ENCODE peak calls at places on chromosomes 16 and 17, in five cellular contexts. Y, O, H, L and C are unnamed samples.

GRCh38 chr17:61238455-61238933 is 161.1 kb upstream of the TBX2 start:
- DNase-seq in L (peak), O (no peak), Y (no peak), H (no peak), C (no peak)

GRCh38 chr17:37741334-37742113 is 3.3 kb downstream of the HNF1B start:
- DNase-seq in Y (no peak), O (no peak), H (peak), L (no peak), C (no peak)

GRCh38 chr16:12228607-12229499 is 252.3 kb downstream of the SNX29 start:
- DNase-seq in Y (no peak), L (peak), O (no peak), H (peak), C (no peak)

GRCh38 chr16:31712064-31712540 is 161.5 kb upstream of the ZNF267 start:
- DNase-seq in Y (no peak), L (no peak), O (no peak), H (no peak), C (no peak)

GRCh38 chr17:73667184-73667959 is 23.1 kb upstream of the SDK2 start:
- DNase-seq in Y (no peak), O (no peak), H (no peak), L (peak), C (no peak)

GRCh38 chr17:80882926-80883685 is 108.5 kb upstream of the CHMP6 start:
- DNase-seq in L (no peak), Y (no peak), O (no peak), H (no peak), C (no peak)

GRCh38 chr17:70134042-70134441 is 35.3 kb upstream of the KCNJ2 start:
- DNase-seq in L (no peak), O (no peak), H (no peak), Y (no peak), C (no peak)

GRCh38 chr16:66298006-66298405 is 68.5 kb upstream of the CDH5 start:
- DNase-seq in O (no peak), Y (no peak), H (no peak), L (no peak), C (no peak)

GRCh38 chr17:75499313-75500022 is 15.9 kb downstream of the CASKIN2 start:
- DNase-seq in L (peak), H (no peak), Y (no peak), O (no peak), C (no peak)

GRCh38 chr17:64216385-64217248 is 46.4 kb downstream of the TEX2 start:
- DNase-seq in H (peak), L (peak), Y (peak), O (no peak), C (no peak)

GRCh38 chr16:88809676-88810165 is 2.0 kb downstream of the APRT start:
- DNase-seq in O (no peak), L (no peak), H (no peak), Y (no peak), C (no peak)

GRCh38 chr16:69840975-69841374 is 78.8 kb downstream of the WWP2 start:
- DNase-seq in H (peak), O (no peak), Y (peak), L (no peak), C (no peak)

GRCh38 chr17:81253358-81254131 is 14.4 kb downstream of the NDUFAF8 start:
- DNase-seq in L (peak), O (no peak), Y (peak), H (peak), C (no peak)

GRCh38 chr16:27345201-27345600 is 31.4 kb downstream of the IL4R start:
- DNase-seq in O (no peak), H (no peak), Y (no peak), L (no peak), C (no peak)

GRCh38 chr17:78828470-78829185 is 12.0 kb downstream of the USP36 start:
- DNase-seq in O (no peak), L (peak), Y (no peak), H (peak), C (no peak)

GRCh38 chr17:44197107-44197506 is 2.6 kb downstream of the ATXN7L3 start:
- DNase-seq in Y (no peak), O (peak), H (no peak), L (no peak), C (no peak)

GRCh38 chr17:76232342-76232741 is 8.0 kb downstream of the RNF157 start:
- DNase-seq in H (no peak), Y (no peak), O (no peak), L (no peak), C (no peak)

GRCh38 chr16:66846266-66846665 is 2.1 kb downstream of the CA7 start:
- DNase-seq in O (no peak), L (no peak), Y (no peak), H (no peak), C (no peak)

GRCh38 chr16:58615280-58615679 is 14.3 kb downstream of the CNOT1 start:
- DNase-seq in L (no peak), Y (no peak), H (no peak), O (no peak), C (no peak)

GRCh38 chr17:58370716-58371115 is 18.7 kb upstream of the SUPT4H1 start:
- DNase-seq in Y (no peak), H (no peak), O (no peak), L (no peak), C (no peak)

GRCh38 chr16:69404275-69404805 is 18.5 kb upstream of the TERF2 start:
- DNase-seq in Y (peak), O (no peak), H (peak), L (no peak), C (no peak)

GRCh38 chr17:74334393-74335039 is 8.5 kb downstream of the KIF19 start:
- DNase-seq in H (no peak), Y (no peak), L (no peak), O (no peak), C (no peak)

GRCh38 chr17:74386397-74386796 is 19.1 kb downstream of the GPR142 start:
- DNase-seq in H (no peak), Y (no peak), L (no peak), O (no peak), C (no peak)

GRCh38 chr17:80877095-80877828 is 114.4 kb upstream of the CHMP6 start:
- DNase-seq in O (peak), L (no peak), H (no peak), Y (no peak), C (no peak)

GRCh38 chr16:31404353-31405064 is 11.4 kb downstream of the ITGAD start:
- DNase-seq in L (no peak), Y (no peak), H (no peak), O (no peak), C (no peak)

GRCh38 chr16:49921791-49922456 is 66.0 kb upstream of the ZNF423 start:
- DNase-seq in O (no peak), H (peak), L (peak), Y (peak), C (no peak)

GRCh38 chr16:31016018-31016417 is 5.6 kb upstream of the STX1B start:
- DNase-seq in Y (no peak), O (no peak), H (no peak), L (peak), C (no peak)

GRCh38 chr16:5428932-5429331 is 331.3 kb upstream of the EEF2KMT start:
- DNase-seq in O (no peak), Y (no peak), H (no peak), L (no peak), C (no peak)

GRCh38 chr16:67150833-67151396 is at the start of gene B3GNT9:
- DNase-seq in O (peak), H (peak), Y (peak), L (peak), C (peak)

GRCh38 chr16:50474138-50474537 is 74.1 kb upstream of the NKD1 start:
- DNase-seq in Y (no peak), H (no peak), O (peak), L (no peak), C (no peak)

GRCh38 chr17:44820631-44821196 is 9.4 kb downstream of the GJC1 start:
- DNase-seq in H (peak), O (no peak), Y (no peak), L (no peak), C (no peak)

GRCh38 chr16:17359778-17360177 is 111.0 kb downstream of the XYLT1 start:
- DNase-seq in L (peak), H (no peak), O (no peak), Y (no peak), C (peak)

GRCh38 chr17:55843785-55844184 is 92.9 kb downstream of the PCTP start:
- DNase-seq in H (no peak), L (no peak), Y (no peak), O (no peak), C (no peak)

GRCh38 chr17:27778193-27778592 is 22.1 kb downstream of the NOS2 start:
- DNase-seq in O (no peak), H (no peak), Y (no peak), L (no peak), C (no peak)

GRCh38 chr16:49342336-49343265 is 31.0 kb upstream of the C16orf78 start:
- DNase-seq in O (no peak), L (no peak), Y (no peak), H (no peak), C (peak)

GRCh38 chr16:10613771-10614485 is 33.5 kb upstream of the EMP2 start:
- DNase-seq in O (no peak), H (no peak), Y (no peak), L (no peak), C (no peak)

GRCh38 chr16:54657058-54657708 is 273.5 kb upstream of the IRX5 start:
- DNase-seq in L (no peak), Y (peak), O (no peak), H (no peak), C (peak)

GRCh38 chr17:77282524-77283515 is 142.1 kb downstream of the SEC14L1 start:
- DNase-seq in L (peak), O (no peak), Y (peak), H (no peak), C (peak)

GRCh38 chr17:8829036-8829941 is 30.1 kb upstream of the MFSD6L start:
- DNase-seq in Y (no peak), H (no peak), L (no peak), O (no peak), C (no peak)

GRCh38 chr17:5035356-5035755 is at the start of gene SLC52A1:
- DNase-seq in H (no peak), Y (no peak), L (peak), O (no peak), C (peak)

GRCh38 chr16:21950782-21951521 is 2.2 kb upstream of the UQCRC2 start:
- DNase-seq in L (peak), O (no peak), H (peak), Y (no peak), C (no peak)
- TF ChIP-seq POLR2AphosphoS5 in L (no peak), O (no peak), H (no peak), Y (no peak), C (no peak)

GRCh38 chr17:21293846-21294240 is 9.3 kb downstream of the MAP2K3 start:
- DNase-seq in H (no peak), L (peak), O (no peak), Y (no peak), C (no peak)

GRCh38 chr17:21291357-21291756 is 6.8 kb downstream of the MAP2K3 start:
- DNase-seq in H (no peak), Y (no peak), L (no peak), O (no peak), C (no peak)

GRCh38 chr17:21292867-21293845 is 8.6 kb downstream of the MAP2K3 start:
- DNase-seq in L (peak), O (no peak), Y (no peak), H (no peak), C (no peak)

GRCh38 chr17:21289902-21290571 is 5.5 kb downstream of the MAP2K3 start:
- DNase-seq in H (no peak), O (no peak), Y (no peak), L (peak), C (no peak)

DNA sequence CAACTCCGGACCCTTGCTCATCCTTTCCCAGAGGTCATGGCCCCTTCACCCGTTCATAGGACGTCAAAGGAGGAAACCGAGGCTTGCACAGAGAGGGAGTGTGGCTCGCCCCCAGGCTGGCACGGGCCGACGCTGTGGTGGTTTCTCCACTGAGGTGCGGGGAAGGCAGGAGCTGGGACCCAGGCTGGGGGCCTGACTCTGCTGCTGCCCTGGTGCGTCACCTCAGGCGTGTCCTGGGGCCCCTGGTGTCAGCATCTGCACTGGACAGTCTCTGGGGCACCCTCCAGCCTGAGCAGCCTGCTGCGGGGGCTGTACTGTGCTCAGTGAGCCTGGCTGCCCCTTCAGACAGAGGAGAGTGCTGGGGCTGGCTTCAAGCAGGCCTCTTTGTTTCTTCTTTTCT is 7.4 kb downstream of the MAP2K3 start:
- DNase-seq in L (no peak), O (no peak), H (no peak), Y (no peak), C (no peak)
- H3K27ac ChIP-seq in L (no peak), O (no peak), H (no peak), Y (no peak), C (no peak)

GRCh38 chr16:2766430-2767139 is 10.5 kb downstream of the ELOB start:
- DNase-seq in Y (no peak), O (no peak), L (no peak), H (no peak), C (no peak)

GRCh38 chr16:2764718-2765117 is 12.3 kb downstream of the SRRM2 start:
- DNase-seq in O (no peak), H (no peak), Y (no peak), L (no peak), C (no peak)

GRCh38 chr16:2767891-2768290 is 9.2 kb downstream of the ELOB start:
- DNase-seq in O (no peak), H (no peak), L (no peak), Y (no peak), C (no peak)

GRCh38 chr16:2767140-2767731 is 9.8 kb downstream of the ELOB start:
- DNase-seq in Y (no peak), L (no peak), H (no peak), O (no peak), C (no peak)

DNA sequence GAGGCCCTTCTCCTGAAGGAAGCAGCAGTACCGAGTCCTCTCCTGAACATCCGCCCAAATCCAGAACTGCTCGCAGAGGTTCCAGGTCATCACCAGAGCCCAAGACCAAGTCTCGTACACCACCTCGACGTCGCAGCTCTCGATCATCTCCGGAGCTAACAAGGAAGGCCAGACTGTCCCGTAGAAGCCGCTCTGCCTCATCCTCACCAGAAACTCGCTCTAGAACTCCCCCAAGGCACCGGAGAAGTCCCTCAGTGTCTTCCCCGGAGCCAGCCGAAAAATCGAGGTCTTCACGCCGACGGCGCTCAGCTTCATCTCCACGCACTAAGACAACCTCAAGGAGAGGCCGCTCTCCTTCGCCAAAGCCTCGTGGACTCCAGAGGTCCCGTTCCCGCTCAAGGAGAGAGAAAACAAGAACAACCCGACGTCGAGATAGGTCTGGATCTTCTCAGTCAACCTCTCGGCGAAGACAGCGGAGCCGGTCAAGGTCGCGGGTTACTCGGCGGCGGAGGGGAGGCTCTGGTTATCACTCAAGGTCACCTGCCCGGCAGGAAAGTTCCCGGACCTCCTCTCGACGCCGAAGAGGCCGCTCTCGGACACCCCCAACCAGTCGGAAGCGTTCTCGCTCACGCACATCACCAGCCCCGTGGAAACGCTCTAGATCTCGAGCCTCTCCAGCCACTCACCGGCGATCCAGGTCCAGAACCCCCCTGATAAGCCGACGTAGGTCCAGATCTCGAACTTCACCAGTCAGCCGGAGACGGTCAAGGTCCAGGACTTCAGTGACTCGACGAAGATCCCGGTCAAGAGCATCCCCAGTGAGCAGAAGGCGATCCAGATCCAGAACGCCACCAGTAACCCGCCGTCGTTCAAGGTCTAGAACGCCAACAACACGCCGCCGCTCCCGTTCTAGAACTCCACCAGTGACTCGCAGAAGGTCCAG is 11.3 kb downstream of the ELOB start:
- DNase-seq in O (no peak), H (no peak), L (no peak), Y (no peak), C (peak)
- TF ChIP-seq POLR2AphosphoS5 in O (no peak), H (no peak), L (no peak), Y (no peak), C (no peak)

DNA sequence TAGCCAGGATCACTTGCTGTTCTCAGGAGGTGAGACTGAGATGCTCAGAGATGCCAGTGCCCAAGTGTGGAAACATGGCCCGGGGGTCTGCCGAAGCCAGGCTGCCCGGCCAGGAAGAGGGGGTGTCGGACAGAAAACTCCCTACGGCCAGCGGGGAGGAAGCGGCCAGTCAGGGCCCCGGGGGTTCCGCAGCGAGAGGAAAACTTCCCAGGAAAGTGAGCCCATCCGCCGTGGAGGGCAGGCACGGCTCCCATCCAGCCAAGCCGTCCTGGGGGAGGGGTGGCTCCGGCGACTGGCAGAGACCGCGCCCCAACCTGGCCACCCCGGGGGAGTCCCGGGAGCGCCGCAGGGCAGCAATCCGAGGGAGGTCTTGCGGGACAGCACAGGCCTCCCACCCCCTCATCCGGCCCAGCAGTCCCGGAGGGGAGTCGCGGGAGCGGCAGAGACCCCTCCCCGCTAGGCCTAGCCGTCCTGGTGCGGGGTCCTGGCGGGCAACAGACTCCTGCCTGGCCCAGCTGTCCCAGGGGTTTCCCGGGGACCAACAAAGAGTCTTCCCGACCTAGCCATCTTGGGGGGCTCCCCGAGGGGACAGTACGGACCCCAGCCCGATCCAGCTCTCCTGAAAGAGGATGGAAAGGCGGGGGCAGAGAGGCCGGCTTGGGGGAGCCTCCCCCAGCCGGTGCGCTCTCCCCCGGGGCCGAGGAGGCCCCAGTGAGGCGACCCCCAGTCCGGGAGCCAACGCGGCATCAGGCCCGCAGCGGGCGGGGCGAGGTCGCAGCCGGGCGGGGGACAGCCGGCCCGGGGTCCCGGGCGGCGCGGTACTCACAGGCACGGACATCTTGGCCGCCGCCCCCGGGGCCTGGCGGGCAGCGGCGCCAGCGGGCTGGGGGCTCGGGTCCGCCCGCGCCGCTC is 13.8 kb upstream of the BCAR1 start:
- DNase-seq in Y (peak), H (no peak), L (peak), O (peak), C (peak)
- H3K27ac ChIP-seq in Y (peak), H (peak), L (peak), O (peak), C (peak)

DNA sequence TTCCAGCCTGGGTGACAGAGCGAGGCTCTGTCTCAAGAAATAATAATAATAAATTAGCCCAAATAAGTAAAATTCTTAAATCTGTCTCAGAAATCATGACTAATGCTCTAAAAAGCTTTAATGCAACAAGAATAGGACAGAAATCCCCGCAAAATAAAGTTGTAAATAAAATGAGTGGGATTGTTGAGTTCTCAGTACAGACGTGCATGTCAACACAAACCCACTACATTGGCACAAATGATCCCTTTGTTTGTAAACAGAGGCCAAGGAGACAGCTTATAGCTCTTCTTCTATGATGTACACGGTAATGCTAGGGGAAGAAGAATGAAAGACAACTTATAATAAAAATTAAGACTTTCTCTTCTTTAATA is 6.0 kb downstream of the STAT5B start:
- DNase-seq in O (no peak), Y (no peak), L (no peak), H (no peak), C (no peak)
- TF ChIP-seq POLR2AphosphoS5 in O (no peak), Y (no peak), L (no peak), H (no peak), C (no peak)